ENCODE peak calls at places on chromosomes 2 and 18, in ten cellular contexts. G, Y, S, T, N, K, X, V, B and D are unnamed samples.

GRCh38 chr2:158034198-158034831 is 67.4 kb upstream of the UPP2 start:
- DNase-seq in G (peak; percentile 92), B (peak; percentile 66), S (no peak), Y (peak; percentile 78), T (peak; percentile 68), X (no peak), V (no peak), N (peak; percentile 72), K (peak; percentile 70), D (peak; percentile 54)

GRCh38 chr2:182318466-182319309 is 108.1 kb downstream of the PDE1A start:
- DNase-seq in V (no peak), G (no peak), N (no peak), K (no peak), S (no peak), T (no peak), B (no peak), Y (no peak), X (no peak), D (no peak)

GRCh38 chr18:21897811-21898210 is 157.2 kb downstream of the MIB1 start:
- DNase-seq in S (no peak), V (no peak), X (no peak), T (peak; percentile 73), B (peak; percentile 55), N (peak; percentile 46), Y (peak; percentile 60), K (peak; percentile 74), G (peak; percentile 35), D (peak; percentile 63)

GRCh38 chr2:170155022-170155722 is 22.8 kb upstream of the MYO3B start:
- DNase-seq in V (no peak), B (no peak), G (peak; percentile 37), T (no peak), K (peak; percentile 47), N (no peak), Y (peak; percentile 76), S (no peak), X (no peak), D (no peak)

GRCh38 chr2:180599804-180600203 is 380.6 kb upstream of the UBE2E3 start:
- DNase-seq in B (no peak), S (no peak), Y (no peak), K (no peak), X (no peak), G (no peak), V (no peak), N (no peak), T (no peak), D (no peak)

GRCh38 chr2:110993557-110994231 is 127.0 kb upstream of the BCL2L11 start:
- DNase-seq in V (no peak), K (no peak), S (no peak), N (no peak), X (no peak), Y (peak; percentile 16), T (peak; percentile 56), B (no peak), G (peak; percentile 87), D (no peak)

GRCh38 chr18:57429607-57430165 is 5.5 kb upstream of the ONECUT2 start:
- DNase-seq in V (no peak), X (no peak), Y (no peak), N (no peak), G (no peak), T (no peak), B (no peak), S (no peak), K (no peak), D (peak; percentile 84)

GRCh38 chr2:122955761-122956160 is 1069.3 kb upstream of the CNTNAP5 start:
- DNase-seq in S (no peak), T (no peak), X (no peak), B (no peak), Y (no peak), G (no peak), K (no peak), N (no peak), V (no peak), D (no peak)

GRCh38 chr2:18708203-18708602 is 118.8 kb upstream of the NT5C1B start:
- DNase-seq in T (no peak), X (no peak), B (no peak), K (no peak), V (no peak), G (no peak), S (no peak), Y (no peak), N (no peak), D (no peak)

GRCh38 chr18:45493830-45494229 is 121.4 kb upstream of the SLC14A2 start:
- DNase-seq in K (no peak), G (no peak), X (no peak), T (no peak), V (no peak), N (no peak), Y (no peak), S (no peak), B (no peak), D (no peak)

GRCh38 chr18:79911009-79911870 is 40.2 kb downstream of the SLC66A2 start:
- DNase-seq in G (no peak), Y (no peak), B (peak; percentile 42), X (no peak), V (no peak), T (no peak), S (peak; percentile 42), K (no peak), N (no peak), D (no peak)

GRCh38 chr2:142849818-142850217 is 27.6 kb upstream of the KYNU start:
- DNase-seq in Y (no peak), N (no peak), T (no peak), G (no peak), S (no peak), X (no peak), B (no peak), V (no peak), K (no peak), D (no peak)

GRCh38 chr18:9513971-9514512 is 38.7 kb downstream of the RALBP1 start:
- DNase-seq in N (no peak), B (no peak), V (no peak), X (no peak), K (peak; percentile 29), Y (peak; percentile 19), G (no peak), T (no peak), S (no peak), D (no peak)

GRCh38 chr2:43343573-43344304 is 117.3 kb upstream of the ZFP36L2 start:
- DNase-seq in G (no peak), S (no peak), X (no peak), B (peak; percentile 75), Y (peak; percentile 66), K (peak; percentile 84), T (peak; percentile 33), V (no peak), N (no peak), D (no peak)